ENCODE peak calls at places on chromosomes 16 and 17, in six cellular contexts. Q is gastrocnemius medialis, M is pulmonary artery endothelial cell, P is memory B cell, J is fibroblast of lung, C is kidney glomerular epithelial cell. R is an unnamed sample.
A peak's percentile ranks its signal among the peaks of the same experiment; 100 is the strongest.

GRCh38 chr17:58265902-58266875 is 14.5 kb downstream of the MPO start:
- DNase-seq in Q (no peak), J (no peak), M (no peak), P (no peak), C (no peak), R (no peak)

GRCh38 chr17:55285340-55286301 is 20.9 kb downstream of the HLF start:
- DNase-seq in Q (peak; percentile 93), C (no peak), J (peak; percentile 98), M (no peak), P (no peak), R (no peak)

GRCh38 chr17:78127888-78128615 is 503 bp downstream of the TMC6 start:
- DNase-seq in M (no peak), Q (no peak), J (no peak), C (no peak), P (no peak), R (no peak)

GRCh38 chr16:84477661-84478060 is 26.8 kb downstream of the MEAK7 start:
- DNase-seq in C (no peak), P (no peak), M (no peak), J (no peak), Q (no peak), R (no peak)

GRCh38 chr17:48045270-48046001 is 2.7 kb upstream of the NFE2L1 start:
- DNase-seq in P (no peak), J (no peak), M (no peak), C (no peak), Q (peak; percentile 95), R (no peak)

GRCh38 chr17:50076591-50077235 is 18.4 kb upstream of the PDK2 start:
- DNase-seq in J (no peak), Q (no peak), M (no peak), P (no peak), C (no peak), R (no peak)

GRCh38 chr17:79630120-79630519 is 19.3 kb upstream of the RBFOX3 start:
- DNase-seq in C (no peak), J (no peak), P (no peak), Q (no peak), M (no peak), R (no peak)

GRCh38 chr17:29140051-29140582 is 40.1 kb downstream of the MYO18A start:
- DNase-seq in Q (peak; percentile 95), P (no peak), J (peak; percentile 65), M (no peak), C (peak; percentile 30), R (no peak)

GRCh38 chr17:1800240-1800639 is 29.5 kb downstream of the SMYD4 start:
- DNase-seq in C (no peak), P (no peak), J (no peak), M (no peak), Q (peak; percentile 82), R (no peak)

GRCh38 chr17:77893144-77894044 is 65.1 kb upstream of the TNRC6C start:
- DNase-seq in J (no peak), C (no peak), M (no peak), Q (no peak), P (no peak), R (no peak)

GRCh38 chr17:55430531-55431228 is 9.0 kb upstream of the MMD start:
- DNase-seq in J (no peak), C (peak; percentile 36), P (no peak), Q (no peak), M (no peak), R (no peak)

GRCh38 chr17:65794572-65794971 is 233.1 kb upstream of the AXIN2 start:
- DNase-seq in M (no peak), J (peak; percentile 36), C (peak; percentile 21), P (no peak), Q (no peak), R (no peak)

GRCh38 chr16:67995423-67995822 is 3.9 kb downstream of the DPEP2 start:
- DNase-seq in Q (no peak), J (no peak), C (no peak), P (peak; percentile 60), M (no peak), R (no peak)

GRCh38 chr17:81330884-81331245 is 35.8 kb upstream of the SLC38A10 start:
- DNase-seq in J (no peak), M (no peak), Q (no peak), P (no peak), C (no peak), R (no peak)

GRCh38 chr17:37752482-37752881 is 7.6 kb upstream of the HNF1B start:
- DNase-seq in J (no peak), C (peak; percentile 90), M (no peak), P (no peak), Q (no peak), R (no peak)

GRCh38 chr16:68292425-68292824 is 18.3 kb downstream of the SLC7A6OS start:
- DNase-seq in J (no peak), P (no peak), Q (no peak), M (no peak), C (no peak), R (no peak)

GRCh38 chr17:43401293-43401692 is 2.5 kb downstream of the ARL4D start:
- DNase-seq in M (no peak), P (no peak), J (peak; percentile 74), C (peak; percentile 82), Q (peak; percentile 49), R (no peak)

GRCh38 chr16:3036726-3037315 is at the start of gene BICDL2:
- DNase-seq in P (no peak), Q (no peak), J (no peak), C (no peak), M (no peak), R (no peak)

GRCh38 chr17:29257756-29258155 is 11.1 kb downstream of the CRYBA1 start:
- DNase-seq in P (no peak), J (peak; percentile 79), Q (no peak), M (no peak), C (no peak), R (no peak)

GRCh38 chr16:77675464-77676324 is 46.6 kb upstream of the NUDT7 start:
- DNase-seq in P (peak; percentile 61), C (peak; percentile 17), Q (peak; percentile 35), M (no peak), J (peak; percentile 81), R (peak; percentile 41)

R was measured in NCI-H1930.